ENCODE peak calls at places on chromosomes 11 and 22, in seven cellular contexts. One of them, this sample, is unnamed.

GRCh38 chr11:33377852-33378385 is 120.7 kb downstream of the HIPK3 start:
- DNase-seq in neural progenitor cell: no peak
- DNase-seq in BJ: no peak
- DNase-seq in fibroblast of lung: peak
- DNase-seq in spleen: no peak
- DNase-seq in hepatocyte: no peak
- DNase-seq in dorsolateral prefrontal cortex: no peak
- DNase-seq in this sample: no peak

GRCh38 chr11:133706925-133707794 is 138.2 kb downstream of the SPATA19 start:
- DNase-seq in neural progenitor cell: no peak
- DNase-seq in BJ: no peak
- DNase-seq in fibroblast of lung: no peak
- DNase-seq in spleen: no peak
- DNase-seq in hepatocyte: no peak
- DNase-seq in dorsolateral prefrontal cortex: no peak
- DNase-seq in this sample: no peak

GRCh38 chr11:13297917-13298356 is 20.3 kb downstream of the BMAL1 start:
- DNase-seq in neural progenitor cell: no peak
- DNase-seq in BJ: no peak
- DNase-seq in fibroblast of lung: no peak
- DNase-seq in spleen: peak
- DNase-seq in hepatocyte: no peak
- DNase-seq in dorsolateral prefrontal cortex: no peak
- DNase-seq in this sample: no peak

GRCh38 chr11:57473208-57473930 is 13.0 kb downstream of the RTN4RL2 start:
- DNase-seq in neural progenitor cell: no peak
- DNase-seq in BJ: no peak
- DNase-seq in fibroblast of lung: no peak
- DNase-seq in spleen: no peak
- DNase-seq in hepatocyte: no peak
- DNase-seq in dorsolateral prefrontal cortex: no peak
- DNase-seq in this sample: no peak

GRCh38 chr11:121521145-121522042 is 68.6 kb upstream of the SORL1-AS1 start:
- DNase-seq in neural progenitor cell: no peak
- DNase-seq in BJ: no peak
- DNase-seq in fibroblast of lung: no peak
- DNase-seq in spleen: no peak
- DNase-seq in hepatocyte: no peak
- DNase-seq in dorsolateral prefrontal cortex: no peak
- DNase-seq in this sample: no peak

GRCh38 chr22:21951931-21952465 is 650 bp downstream of the PPM1F start:
- DNase-seq in neural progenitor cell: peak
- DNase-seq in BJ: no peak
- DNase-seq in fibroblast of lung: peak
- DNase-seq in spleen: peak
- DNase-seq in hepatocyte: peak
- DNase-seq in dorsolateral prefrontal cortex: no peak
- DNase-seq in this sample: no peak

GRCh38 chr11:87215236-87215635 is 177.5 kb downstream of the TMEM135 start:
- DNase-seq in neural progenitor cell: no peak
- DNase-seq in BJ: no peak
- DNase-seq in fibroblast of lung: no peak
- DNase-seq in spleen: no peak
- DNase-seq in hepatocyte: no peak
- DNase-seq in dorsolateral prefrontal cortex: no peak
- DNase-seq in this sample: no peak

GRCh38 chr11:130964393-130964792 is 48.1 kb upstream of the SNX19 start:
- DNase-seq in neural progenitor cell: no peak
- DNase-seq in BJ: no peak
- DNase-seq in fibroblast of lung: no peak
- DNase-seq in spleen: no peak
- DNase-seq in hepatocyte: no peak
- DNase-seq in dorsolateral prefrontal cortex: no peak
- DNase-seq in this sample: no peak

GRCh38 chr11:9230291-9230690 is 34.9 kb downstream of the DENND5A start:
- DNase-seq in neural progenitor cell: no peak
- DNase-seq in BJ: no peak
- DNase-seq in fibroblast of lung: no peak
- DNase-seq in spleen: no peak
- DNase-seq in hepatocyte: no peak
- DNase-seq in dorsolateral prefrontal cortex: no peak
- DNase-seq in this sample: no peak

GRCh38 chr11:123063396-123064267 is 1.7 kb upstream of the HSPA8 start:
- DNase-seq in neural progenitor cell: no peak
- DNase-seq in BJ: no peak
- DNase-seq in fibroblast of lung: peak
- DNase-seq in spleen: no peak
- DNase-seq in hepatocyte: peak
- DNase-seq in dorsolateral prefrontal cortex: no peak
- DNase-seq in this sample: peak

GRCh38 chr11:105923814-105924213 is 98.2 kb downstream of the MSANTD4 start:
- DNase-seq in neural progenitor cell: no peak
- DNase-seq in BJ: peak
- DNase-seq in fibroblast of lung: peak
- DNase-seq in spleen: no peak
- DNase-seq in hepatocyte: no peak
- DNase-seq in dorsolateral prefrontal cortex: no peak
- DNase-seq in this sample: no peak

GRCh38 chr11:110447897-110448522 is 18.3 kb downstream of the FDX1 start:
- DNase-seq in neural progenitor cell: no peak
- DNase-seq in BJ: no peak
- DNase-seq in fibroblast of lung: no peak
- DNase-seq in spleen: no peak
- DNase-seq in hepatocyte: no peak
- DNase-seq in dorsolateral prefrontal cortex: no peak
- DNase-seq in this sample: no peak

GRCh38 chr11:79437274-79437980 is 3.4 kb downstream of the TENM4 start:
- DNase-seq in neural progenitor cell: peak
- DNase-seq in BJ: no peak
- DNase-seq in fibroblast of lung: peak
- DNase-seq in spleen: peak
- DNase-seq in hepatocyte: peak
- DNase-seq in dorsolateral prefrontal cortex: peak
- DNase-seq in this sample: no peak

GRCh38 chr11:108559340-108559739 is 34.2 kb downstream of the EXPH5 start:
- DNase-seq in neural progenitor cell: no peak
- DNase-seq in BJ: peak
- DNase-seq in fibroblast of lung: peak
- DNase-seq in spleen: no peak
- DNase-seq in hepatocyte: no peak
- DNase-seq in dorsolateral prefrontal cortex: no peak
- DNase-seq in this sample: peak

GRCh38 chr11:4105916-4106315 is 11.3 kb downstream of the RRM1 start:
- DNase-seq in neural progenitor cell: no peak
- DNase-seq in BJ: no peak
- DNase-seq in fibroblast of lung: no peak
- DNase-seq in spleen: no peak
- DNase-seq in hepatocyte: no peak
- DNase-seq in dorsolateral prefrontal cortex: no peak
- DNase-seq in this sample: no peak

GRCh38 chr11:70863186-70863585 is 389.2 kb downstream of the SHANK2 start:
- DNase-seq in neural progenitor cell: no peak
- DNase-seq in BJ: no peak
- DNase-seq in fibroblast of lung: no peak
- DNase-seq in spleen: no peak
- DNase-seq in hepatocyte: no peak
- DNase-seq in dorsolateral prefrontal cortex: no peak
- DNase-seq in this sample: no peak

GRCh38 chr11:74418509-74418895 is 20.3 kb upstream of the PGM2L1 start:
- DNase-seq in neural progenitor cell: no peak
- DNase-seq in BJ: peak
- DNase-seq in fibroblast of lung: peak
- DNase-seq in spleen: no peak
- DNase-seq in hepatocyte: peak
- DNase-seq in dorsolateral prefrontal cortex: no peak
- DNase-seq in this sample: peak

GRCh38 chr11:20112291-20113146 is 47.8 kb downstream of the DBX1 start:
- DNase-seq in neural progenitor cell: no peak
- DNase-seq in BJ: peak
- DNase-seq in fibroblast of lung: peak
- DNase-seq in spleen: no peak
- DNase-seq in hepatocyte: peak
- DNase-seq in dorsolateral prefrontal cortex: peak
- DNase-seq in this sample: peak

GRCh38 chr11:76789443-76789719 is 6.2 kb downstream of the TSKU start:
- DNase-seq in neural progenitor cell: no peak
- DNase-seq in BJ: no peak
- DNase-seq in fibroblast of lung: no peak
- DNase-seq in spleen: peak
- DNase-seq in hepatocyte: no peak
- DNase-seq in dorsolateral prefrontal cortex: no peak
- DNase-seq in this sample: no peak

GRCh38 chr11:33701302-33701701 is 676 bp upstream of the C11orf91 start:
- DNase-seq in neural progenitor cell: no peak
- DNase-seq in BJ: no peak
- DNase-seq in fibroblast of lung: peak
- DNase-seq in spleen: no peak
- DNase-seq in hepatocyte: no peak
- DNase-seq in dorsolateral prefrontal cortex: no peak
- DNase-seq in this sample: no peak

GRCh38 chr22:32339190-32340012 is 18.3 kb upstream of the RFPL3 start:
- DNase-seq in neural progenitor cell: no peak
- DNase-seq in BJ: no peak
- DNase-seq in fibroblast of lung: no peak
- DNase-seq in spleen: peak
- DNase-seq in hepatocyte: no peak
- DNase-seq in dorsolateral prefrontal cortex: no peak
- DNase-seq in this sample: no peak

GRCh38 chr11:48210052-48210451 is 6.6 kb upstream of the OR4B1 start:
- DNase-seq in neural progenitor cell: no peak
- DNase-seq in BJ: no peak
- DNase-seq in fibroblast of lung: no peak
- DNase-seq in spleen: no peak
- DNase-seq in hepatocyte: no peak
- DNase-seq in dorsolateral prefrontal cortex: no peak
- DNase-seq in this sample: no peak

GRCh38 chr11:32905028-32905667 is 12.5 kb downstream of the QSER1 start:
- DNase-seq in neural progenitor cell: no peak
- DNase-seq in BJ: no peak
- DNase-seq in fibroblast of lung: peak
- DNase-seq in spleen: no peak
- DNase-seq in hepatocyte: no peak
- DNase-seq in dorsolateral prefrontal cortex: no peak
- DNase-seq in this sample: no peak

GRCh38 chr11:3127706-3128355 is 37.3 kb downstream of the OSBPL5 start:
- DNase-seq in neural progenitor cell: no peak
- DNase-seq in BJ: no peak
- DNase-seq in fibroblast of lung: no peak
- DNase-seq in spleen: peak
- DNase-seq in hepatocyte: no peak
- DNase-seq in dorsolateral prefrontal cortex: no peak
- DNase-seq in this sample: no peak

GRCh38 chr11:64801591-64802369 is 1.2 kb downstream of the MAP4K2 start:
- DNase-seq in neural progenitor cell: no peak
- DNase-seq in BJ: no peak
- DNase-seq in fibroblast of lung: no peak
- DNase-seq in spleen: peak
- DNase-seq in hepatocyte: no peak
- DNase-seq in dorsolateral prefrontal cortex: no peak
- DNase-seq in this sample: no peak
- H3K4me3 ChIP-seq in neural progenitor cell: peak
- H3K4me3 ChIP-seq in BJ: peak
- H3K4me3 ChIP-seq in fibroblast of lung: no peak
- H3K4me3 ChIP-seq in spleen: peak
- H3K4me3 ChIP-seq in hepatocyte: no peak
- H3K4me3 ChIP-seq in dorsolateral prefrontal cortex: peak
- H3K4me3 ChIP-seq in this sample: no peak

DNA sequence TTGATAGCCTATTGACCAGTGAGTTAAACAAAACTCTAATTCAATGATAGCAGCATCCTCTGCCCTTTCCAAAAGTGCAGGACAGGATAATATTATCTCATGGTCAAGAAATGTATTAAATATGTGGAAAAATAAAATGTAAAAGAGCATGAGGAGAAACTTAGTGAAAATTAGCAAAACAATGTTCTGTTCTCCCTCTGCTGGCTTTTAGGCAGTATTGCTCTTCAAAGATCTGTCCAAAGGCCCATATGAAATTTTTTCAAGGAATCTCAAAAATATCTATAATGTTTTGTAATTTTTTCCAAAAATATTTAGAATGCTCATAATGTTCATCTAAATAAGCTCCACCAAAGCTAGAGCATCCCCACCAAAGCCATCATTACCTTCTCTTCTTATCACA is 8.3 kb upstream of the ARL14EP start:
- DNase-seq in neural progenitor cell: no peak
- DNase-seq in BJ: no peak
- DNase-seq in fibroblast of lung: no peak
- DNase-seq in spleen: no peak
- DNase-seq in hepatocyte: peak
- DNase-seq in dorsolateral prefrontal cortex: no peak
- DNase-seq in this sample: no peak
- TF ChIP-seq CTCF in neural progenitor cell: peak
- TF ChIP-seq CTCF in BJ: peak
- TF ChIP-seq CTCF in fibroblast of lung: peak
- TF ChIP-seq CTCF in spleen: peak
- TF ChIP-seq CTCF in hepatocyte: peak
- TF ChIP-seq CTCF in dorsolateral prefrontal cortex: peak
- TF ChIP-seq CTCF in this sample: peak

DNA sequence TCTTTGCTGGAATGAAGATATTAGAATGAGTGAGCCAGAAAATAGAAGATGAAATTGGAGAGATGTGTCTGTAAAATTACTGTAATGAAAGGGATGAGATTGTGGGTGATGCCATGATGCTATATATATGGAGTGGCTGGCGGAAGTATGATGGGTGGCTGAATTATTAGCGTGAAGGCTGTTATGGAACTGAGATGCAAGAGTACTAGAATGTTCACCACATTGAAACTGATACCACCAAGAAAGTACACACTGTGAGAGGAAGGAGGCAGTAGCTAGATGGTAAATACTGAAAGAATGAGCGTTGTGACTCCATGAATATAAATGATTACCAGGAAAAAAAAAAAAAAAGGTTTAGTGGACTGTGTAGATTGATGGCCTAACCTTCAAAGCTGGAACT is 411.9 kb downstream of the CNTN5 start:
- DNase-seq in neural progenitor cell: no peak
- DNase-seq in BJ: no peak
- DNase-seq in fibroblast of lung: no peak
- DNase-seq in spleen: no peak
- DNase-seq in hepatocyte: no peak
- DNase-seq in dorsolateral prefrontal cortex: no peak
- DNase-seq in this sample: no peak
- H3K4me3 ChIP-seq in neural progenitor cell: no peak
- H3K4me3 ChIP-seq in BJ: no peak
- H3K4me3 ChIP-seq in fibroblast of lung: no peak
- H3K4me3 ChIP-seq in spleen: no peak
- H3K4me3 ChIP-seq in hepatocyte: no peak
- H3K4me3 ChIP-seq in dorsolateral prefrontal cortex: no peak
- H3K4me3 ChIP-seq in this sample: no peak

GRCh38 chr11:69208190-69209037 is 52.7 kb downstream of the SMIM38 start:
- DNase-seq in neural progenitor cell: no peak
- DNase-seq in BJ: no peak
- DNase-seq in fibroblast of lung: no peak
- DNase-seq in spleen: peak
- DNase-seq in hepatocyte: no peak
- DNase-seq in dorsolateral prefrontal cortex: no peak
- DNase-seq in this sample: no peak
- TF ChIP-seq CTCF in neural progenitor cell: no peak
- TF ChIP-seq CTCF in BJ: no peak
- TF ChIP-seq CTCF in fibroblast of lung: no peak
- TF ChIP-seq CTCF in spleen: no peak
- TF ChIP-seq CTCF in hepatocyte: no peak
- TF ChIP-seq CTCF in dorsolateral prefrontal cortex: no peak
- TF ChIP-seq CTCF in this sample: no peak

GRCh38 chr22:50139843-50140415 is 30.6 kb upstream of the PANX2 start:
- DNase-seq in neural progenitor cell: no peak
- DNase-seq in BJ: no peak
- DNase-seq in fibroblast of lung: no peak
- DNase-seq in spleen: no peak
- DNase-seq in hepatocyte: peak
- DNase-seq in dorsolateral prefrontal cortex: no peak
- DNase-seq in this sample: no peak
- H3K4me3 ChIP-seq in neural progenitor cell: no peak
- H3K4me3 ChIP-seq in BJ: no peak
- H3K4me3 ChIP-seq in fibroblast of lung: no peak
- H3K4me3 ChIP-seq in spleen: no peak
- H3K4me3 ChIP-seq in hepatocyte: no peak
- H3K4me3 ChIP-seq in dorsolateral prefrontal cortex: no peak
- H3K4me3 ChIP-seq in this sample: no peak

This sample was measured in AG09309.